ENCODE peak calls at places on chromosomes 7 and 10, in ten cellular contexts. B is GM23248; D is GM03348; C is NCI-H1694; R is CD8-positive, alpha-beta memory T cell; W is NT2/D1; O is glutamatergic neuron; L is A549; V is activated naive CD4-positive, alpha-beta T cell treated with anti-CD3 and anti-CD28 coated beads, Interleukin-2, amount 10 ng/mL, durations not matched to agents 7 days and 5 days; Q is stimulated activated CD4-positive, alpha-beta T cell treated with anti-CD3 and anti-CD28 coated beads, Interleukin-1b, Interleukin-23, amount 100 ng/mL, for 1 hour. U is an unnamed sample.
A peak's percentile ranks its signal among the peaks of the same experiment; 100 is the strongest.

GRCh38 chr7:56287429-56288138 is 171.4 kb upstream of the NUPR2 start:
- DNase-seq in D (no peak), Q (no peak), L (no peak), B (peak; percentile 17), W (peak; percentile 44), V (no peak), R (no peak), O (no peak), C (no peak), U (peak; percentile 47)

GRCh38 chr7:114084381-114085312 is 165.8 kb upstream of the PPP1R3A start:
- DNase-seq in C (no peak), O (peak; percentile 50), L (peak; percentile 12), W (no peak), D (peak; percentile 24), V (peak; percentile 21), Q (no peak), R (no peak), B (peak; percentile 65), U (peak; percentile 64)

GRCh38 chr10:132707121-132707775 is 78.7 kb downstream of the NKX6-2 start:
- DNase-seq in Q (no peak), R (no peak), D (no peak), V (no peak), W (no peak), C (no peak), L (no peak), B (no peak), O (no peak), U (no peak)

GRCh38 chr10:103652599-103653281 is 159.2 kb downstream of the NEURL1 start:
- DNase-seq in C (no peak), V (peak; percentile 64), D (no peak), R (no peak), L (no peak), O (no peak), B (peak; percentile 44), W (no peak), Q (no peak), U (no peak)

GRCh38 chr10:87507879-87508278 is 3.2 kb downstream of the MINPP1 start:
- DNase-seq in V (no peak), C (no peak), B (no peak), D (no peak), L (no peak), W (no peak), O (no peak), R (no peak), Q (no peak), U (no peak)

GRCh38 chr10:70534281-70534680 is 55.7 kb downstream of the PALD1 start:
- DNase-seq in B (no peak), L (no peak), O (no peak), Q (no peak), V (no peak), D (no peak), R (no peak), C (no peak), W (no peak), U (no peak)

GRCh38 chr7:127831312-127832212 is 179.6 kb downstream of the SND1 start:
- DNase-seq in B (no peak), L (no peak), C (peak; percentile 92), O (no peak), R (no peak), W (no peak), D (no peak), V (no peak), Q (no peak), U (no peak)

GRCh38 chr7:55165176-55165861 is 146.5 kb downstream of the EGFR start:
- DNase-seq in R (no peak), Q (no peak), O (no peak), W (no peak), V (no peak), B (no peak), D (no peak), C (no peak), L (no peak), U (no peak)

GRCh38 chr7:114979388-114979787 is 57.5 kb downstream of the MDFIC start:
- DNase-seq in O (no peak), Q (no peak), L (no peak), V (no peak), C (no peak), W (no peak), D (no peak), R (no peak), B (no peak), U (no peak)

GRCh38 chr7:33806284-33807157 is 98.8 kb upstream of the BMPER start:
- DNase-seq in O (no peak), L (no peak), W (no peak), C (no peak), D (no peak), V (no peak), B (no peak), R (no peak), Q (no peak), U (no peak)

GRCh38 chr10:91597397-91597881 is 35.4 kb downstream of the PPP1R3C start:
- DNase-seq in L (no peak), W (no peak), Q (no peak), V (no peak), D (no peak), C (peak; percentile 37), R (no peak), O (no peak), B (peak; percentile 42), U (no peak)

GRCh38 chr7:71132521-71133231 is 732 bp downstream of the GALNT17 start:
- DNase-seq in V (no peak), O (peak; percentile 61), R (no peak), C (no peak), D (peak; percentile 18), W (peak; percentile 13), L (no peak), B (peak; percentile 12), Q (no peak), U (no peak)

GRCh38 chr10:61733358-61733940 is 70.7 kb downstream of the CABCOCO1 start:
- DNase-seq in C (peak; percentile 36), B (peak; percentile 71), O (no peak), W (peak; percentile 20), Q (no peak), D (peak; percentile 51), R (no peak), L (no peak), V (peak; percentile 22), U (peak; percentile 79)

GRCh38 chr7:295155-296154 is 5.5 kb downstream of the FOXL3 start:
- DNase-seq in C (no peak), B (no peak), W (no peak), L (no peak), Q (no peak), O (no peak), V (no peak), D (no peak), R (no peak), U (no peak)

GRCh38 chr7:30430777-30431176 is 47.8 kb downstream of the NOD1 start:
- DNase-seq in W (no peak), V (no peak), B (no peak), Q (no peak), C (no peak), D (no peak), L (no peak), R (no peak), O (no peak), U (peak; percentile 88)

GRCh38 chr7:29490094-29490607 is 73.5 kb upstream of the PRR15 start:
- DNase-seq in O (no peak), W (no peak), B (no peak), R (no peak), D (no peak), Q (no peak), C (no peak), L (no peak), V (no peak), U (no peak)

GRCh38 chr7:84506151-84506550 is 311.6 kb upstream of the SEMA3A start:
- DNase-seq in D (no peak), W (no peak), Q (no peak), C (no peak), V (no peak), B (peak; percentile 20), R (no peak), L (no peak), O (no peak), U (no peak)

GRCh38 chr10:112082134-112082533 is 101.4 kb downstream of the GPAM start:
- DNase-seq in V (no peak), D (no peak), B (no peak), Q (no peak), L (no peak), O (no peak), R (no peak), C (peak; percentile 65), W (no peak), U (no peak)

GRCh38 chr10:86648706-86649426 is 5.5 kb upstream of the OPN4 start:
- DNase-seq in Q (no peak), V (peak; percentile 7), B (peak; percentile 93), D (peak; percentile 91), R (no peak), O (no peak), C (no peak), W (no peak), L (peak; percentile 40), U (no peak)

GRCh38 chr7:22942191-22942590 is 71.7 kb downstream of the HYCC1 start:
- DNase-seq in W (peak; percentile 44), V (no peak), Q (no peak), O (no peak), R (no peak), D (no peak), B (no peak), L (no peak), C (no peak), U (no peak)

GRCh38 chr10:5484205-5484604 is 15.2 kb downstream of the CALML5 start:
- DNase-seq in W (no peak), D (no peak), Q (no peak), V (no peak), R (no peak), B (peak; percentile 56), C (no peak), L (no peak), O (no peak), U (no peak)

GRCh38 chr10:74432841-74433594 is 282.0 kb downstream of the ADK start:
- DNase-seq in V (no peak), O (no peak), D (peak; percentile 53), L (no peak), R (no peak), Q (no peak), B (peak; percentile 80), W (no peak), C (no peak), U (no peak)

GRCh38 chr7:11792122-11792521 is 39.9 kb downstream of the THSD7A start:
- DNase-seq in B (no peak), W (no peak), C (no peak), R (no peak), D (no peak), L (no peak), Q (no peak), O (no peak), V (no peak), U (no peak)